ENCODE peak calls at places on chromosome 14, in five cellular contexts. One of them, this sample, is unnamed.
A peak's percentile ranks its signal among the peaks of the same experiment; 100 is the strongest.

GRCh38 chr14:106792543-106792942 is 1266.2 kb downstream of the TMEM121 start:
- DNase-seq in HFF-Myc: no peak
- DNase-seq in brain microvascular endothelial cell: no peak
- DNase-seq in transverse colon: no peak
- DNase-seq in heart left ventricle: no peak
- DNase-seq in this sample: no peak

GRCh38 chr14:91324606-91324950 is 80.1 kb upstream of the GPR68 start:
- DNase-seq in HFF-Myc: no peak
- DNase-seq in brain microvascular endothelial cell: no peak
- DNase-seq in transverse colon: no peak
- DNase-seq in heart left ventricle: no peak
- DNase-seq in this sample: no peak

GRCh38 chr14:101194356-101195308 is 291.1 kb upstream of the RTL1 start:
- DNase-seq in HFF-Myc: no peak
- DNase-seq in brain microvascular endothelial cell: no peak
- DNase-seq in transverse colon: no peak
- DNase-seq in heart left ventricle: no peak
- DNase-seq in this sample: no peak

GRCh38 chr14:88255798-88256197 is 67.3 kb downstream of the KCNK10 start:
- DNase-seq in HFF-Myc: no peak
- DNase-seq in brain microvascular endothelial cell: no peak
- DNase-seq in transverse colon: no peak
- DNase-seq in heart left ventricle: no peak
- DNase-seq in this sample: no peak

GRCh38 chr14:39704581-39704980 is 272.3 kb upstream of the FBXO33 start:
- DNase-seq in HFF-Myc: no peak
- DNase-seq in brain microvascular endothelial cell: no peak
- DNase-seq in transverse colon: no peak
- DNase-seq in heart left ventricle: no peak
- DNase-seq in this sample: no peak

GRCh38 chr14:83520837-83521236 is 1987.2 kb upstream of the SEL1L start:
- DNase-seq in HFF-Myc: peak; percentile 50
- DNase-seq in brain microvascular endothelial cell: peak; percentile 18
- DNase-seq in transverse colon: no peak
- DNase-seq in heart left ventricle: no peak
- DNase-seq in this sample: peak; percentile 1

GRCh38 chr14:60684203-60684602 is 34.9 kb upstream of the SIX1 start:
- DNase-seq in HFF-Myc: no peak
- DNase-seq in brain microvascular endothelial cell: no peak
- DNase-seq in transverse colon: no peak
- DNase-seq in heart left ventricle: no peak
- DNase-seq in this sample: no peak

GRCh38 chr14:61948376-61948775 is 186.2 kb downstream of the SNAPC1 start:
- DNase-seq in HFF-Myc: no peak
- DNase-seq in brain microvascular endothelial cell: no peak
- DNase-seq in transverse colon: no peak
- DNase-seq in heart left ventricle: no peak
- DNase-seq in this sample: no peak

GRCh38 chr14:24816011-24816928 is 182.3 kb upstream of the GZMB start:
- DNase-seq in HFF-Myc: no peak
- DNase-seq in brain microvascular endothelial cell: no peak
- DNase-seq in transverse colon: peak; percentile 28
- DNase-seq in heart left ventricle: peak; percentile 46
- DNase-seq in this sample: peak; percentile 17

GRCh38 chr14:31167032-31167431 is 40.6 kb downstream of the HECTD1 start:
- DNase-seq in HFF-Myc: no peak
- DNase-seq in brain microvascular endothelial cell: no peak
- DNase-seq in transverse colon: no peak
- DNase-seq in heart left ventricle: no peak
- DNase-seq in this sample: no peak

GRCh38 chr14:94469261-94469660 is 6.7 kb downstream of the SERPINA9 start:
- DNase-seq in HFF-Myc: no peak
- DNase-seq in brain microvascular endothelial cell: no peak
- DNase-seq in transverse colon: no peak
- DNase-seq in heart left ventricle: no peak
- DNase-seq in this sample: no peak

GRCh38 chr14:36941783-36942521 is 230.5 kb downstream of the SLC25A21 start:
- DNase-seq in HFF-Myc: peak; percentile 25
- DNase-seq in brain microvascular endothelial cell: peak; percentile 74
- DNase-seq in transverse colon: peak; percentile 72
- DNase-seq in heart left ventricle: peak; percentile 34
- DNase-seq in this sample: peak; percentile 66

GRCh38 chr14:66444271-66444987 is 41.7 kb upstream of the CCDC196 start:
- DNase-seq in HFF-Myc: peak; percentile 5
- DNase-seq in brain microvascular endothelial cell: no peak
- DNase-seq in transverse colon: no peak
- DNase-seq in heart left ventricle: no peak
- DNase-seq in this sample: peak; percentile 7

GRCh38 chr14:24211311-24211710 is 2.0 kb downstream of the CHMP4A start:
- DNase-seq in HFF-Myc: no peak
- DNase-seq in brain microvascular endothelial cell: no peak
- DNase-seq in transverse colon: no peak
- DNase-seq in heart left ventricle: no peak
- DNase-seq in this sample: no peak

GRCh38 chr14:31419179-31420012 is 954 bp downstream of the HEATR5A start:
- DNase-seq in HFF-Myc: no peak
- DNase-seq in brain microvascular endothelial cell: peak; percentile 18
- DNase-seq in transverse colon: no peak
- DNase-seq in heart left ventricle: no peak
- DNase-seq in this sample: peak; percentile 56

GRCh38 chr14:61557262-61557661 is 138.1 kb upstream of the HIF1A start:
- DNase-seq in HFF-Myc: no peak
- DNase-seq in brain microvascular endothelial cell: no peak
- DNase-seq in transverse colon: no peak
- DNase-seq in heart left ventricle: no peak
- DNase-seq in this sample: no peak

GRCh38 chr14:68199465-68200145 is 380.0 kb downstream of the RAD51B start:
- DNase-seq in HFF-Myc: no peak
- DNase-seq in brain microvascular endothelial cell: peak; percentile 82
- DNase-seq in transverse colon: no peak
- DNase-seq in heart left ventricle: peak; percentile 66
- DNase-seq in this sample: peak; percentile 98
- H3K4me3 ChIP-seq in HFF-Myc: no peak overlapping the region
- H3K4me3 ChIP-seq in brain microvascular endothelial cell: no peak overlapping the region
- H3K4me3 ChIP-seq in transverse colon: no peak overlapping the region
- H3K4me3 ChIP-seq in heart left ventricle: no peak overlapping the region
- H3K4me3 ChIP-seq in this sample: no peak overlapping the region

GRCh38 chr14:86955955-86956354 is 1037.0 kb downstream of the GALC start:
- DNase-seq in HFF-Myc: no peak
- DNase-seq in brain microvascular endothelial cell: no peak
- DNase-seq in transverse colon: no peak
- DNase-seq in heart left ventricle: no peak
- DNase-seq in this sample: no peak

GRCh38 chr14:86961106-86961716 is 1031.8 kb downstream of the GALC start:
- DNase-seq in HFF-Myc: no peak
- DNase-seq in brain microvascular endothelial cell: no peak
- DNase-seq in transverse colon: no peak
- DNase-seq in heart left ventricle: no peak
- DNase-seq in this sample: peak; percentile 2
- TF ChIP-seq CTCF in HFF-Myc: peak; percentile 48
- TF ChIP-seq CTCF in brain microvascular endothelial cell: peak; percentile 44
- TF ChIP-seq CTCF in transverse colon: no peak
- TF ChIP-seq CTCF in heart left ventricle: peak; percentile 41
- TF ChIP-seq CTCF in this sample: peak; percentile 46

GRCh38 chr14:105257464-105257863 is 9.1 kb downstream of the BTBD6 start:
- DNase-seq in HFF-Myc: no peak
- DNase-seq in brain microvascular endothelial cell: no peak
- DNase-seq in transverse colon: peak; percentile 91
- DNase-seq in heart left ventricle: no peak
- DNase-seq in this sample: no peak

GRCh38 chr14:105256292-105256960 is 8.1 kb downstream of the BTBD6 start:
- DNase-seq in HFF-Myc: no peak
- DNase-seq in brain microvascular endothelial cell: no peak
- DNase-seq in transverse colon: no peak
- DNase-seq in heart left ventricle: no peak
- DNase-seq in this sample: no peak

GRCh38 chr14:105260826-105261438 is 12.6 kb downstream of the BTBD6 start:
- DNase-seq in HFF-Myc: no peak
- DNase-seq in brain microvascular endothelial cell: no peak
- DNase-seq in transverse colon: no peak
- DNase-seq in heart left ventricle: no peak
- DNase-seq in this sample: no peak

GRCh38 chr14:105261781-105262180 is 13.4 kb downstream of the BTBD6 start:
- DNase-seq in HFF-Myc: no peak
- DNase-seq in brain microvascular endothelial cell: no peak
- DNase-seq in transverse colon: no peak
- DNase-seq in heart left ventricle: no peak
- DNase-seq in this sample: no peak

GRCh38 chr14:105258846-105259245 is 10.5 kb downstream of the BTBD6 start:
- DNase-seq in HFF-Myc: no peak
- DNase-seq in brain microvascular endothelial cell: peak; percentile 59
- DNase-seq in transverse colon: peak; percentile 51
- DNase-seq in heart left ventricle: no peak
- DNase-seq in this sample: peak; percentile 10
- H3K4me3 ChIP-seq in HFF-Myc: no peak overlapping the region
- H3K4me3 ChIP-seq in brain microvascular endothelial cell: no peak overlapping the region
- H3K4me3 ChIP-seq in transverse colon: no peak overlapping the region
- H3K4me3 ChIP-seq in heart left ventricle: no peak overlapping the region
- H3K4me3 ChIP-seq in this sample: no peak overlapping the region

GRCh38 chr14:33556382-33557121 is 394.3 kb downstream of the EGLN3 start:
- DNase-seq in HFF-Myc: no peak
- DNase-seq in brain microvascular endothelial cell: no peak
- DNase-seq in transverse colon: no peak
- DNase-seq in heart left ventricle: no peak
- DNase-seq in this sample: peak; percentile 76
- TF ChIP-seq CTCF in HFF-Myc: no peak
- TF ChIP-seq CTCF in brain microvascular endothelial cell: no peak
- TF ChIP-seq CTCF in transverse colon: no peak
- TF ChIP-seq CTCF in heart left ventricle: no peak
- TF ChIP-seq CTCF in this sample: no peak

DNA sequence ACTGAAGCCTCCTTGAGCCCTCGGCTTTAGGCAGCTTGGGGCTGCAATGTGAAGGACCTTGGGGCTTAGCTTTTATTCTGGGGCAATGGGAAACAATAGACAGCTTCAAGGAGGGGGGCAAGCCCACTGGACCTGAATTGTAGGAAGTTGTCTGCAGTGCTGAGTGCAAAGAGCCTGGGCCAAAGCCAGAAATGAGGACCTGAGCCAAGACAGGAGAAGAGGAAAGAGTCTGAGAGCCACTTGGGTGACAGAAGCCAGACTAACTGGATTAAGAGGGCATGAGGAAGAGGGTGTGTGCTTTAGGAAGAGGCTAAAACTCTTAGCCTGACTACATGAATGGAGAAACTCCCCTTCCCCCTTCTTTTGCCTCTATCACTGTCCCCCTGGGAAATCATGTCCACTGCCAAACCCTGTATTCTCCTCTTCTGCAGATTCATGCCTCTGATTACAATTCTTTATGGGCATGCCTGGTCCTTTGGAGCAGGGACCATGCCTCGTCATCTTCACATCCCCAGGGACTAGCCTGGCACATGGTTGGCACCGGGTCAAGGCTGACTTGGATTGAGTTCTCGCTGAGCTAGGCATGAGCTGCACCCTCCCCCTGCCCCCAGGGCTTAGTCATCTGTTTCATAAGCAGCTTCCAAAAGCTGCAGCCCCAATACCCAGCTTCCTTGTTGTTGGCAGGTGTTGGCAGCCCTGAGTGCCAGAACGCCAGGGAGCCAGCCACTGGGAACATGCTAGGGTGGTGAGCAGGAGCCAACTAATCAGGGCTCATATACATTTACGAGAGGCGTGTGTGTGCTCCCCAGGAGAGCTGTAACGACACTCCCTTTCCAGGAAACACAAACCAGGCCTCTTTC is 27.8 kb upstream of the JDP2 start:
- DNase-seq in HFF-Myc: no peak
- DNase-seq in brain microvascular endothelial cell: no peak
- DNase-seq in transverse colon: peak; percentile 94
- DNase-seq in heart left ventricle: peak; percentile 84
- DNase-seq in this sample: peak; percentile 56
- H3K4me3 ChIP-seq in HFF-Myc: no peak overlapping the region
- H3K4me3 ChIP-seq in brain microvascular endothelial cell: no peak overlapping the region
- H3K4me3 ChIP-seq in transverse colon: no peak overlapping the region
- H3K4me3 ChIP-seq in heart left ventricle: no peak overlapping the region
- H3K4me3 ChIP-seq in this sample: no peak overlapping the region

GRCh38 chr14:77040059-77040308 is 11.5 kb upstream of the IRF2BPL start:
- DNase-seq in HFF-Myc: no peak
- DNase-seq in brain microvascular endothelial cell: no peak
- DNase-seq in transverse colon: no peak
- DNase-seq in heart left ventricle: no peak
- DNase-seq in this sample: no peak

GRCh38 chr14:77040995-77041744 is 12.7 kb upstream of the IRF2BPL start:
- DNase-seq in HFF-Myc: no peak
- DNase-seq in brain microvascular endothelial cell: no peak
- DNase-seq in transverse colon: peak; percentile 29
- DNase-seq in heart left ventricle: peak; percentile 33
- DNase-seq in this sample: no peak

GRCh38 chr14:77043177-77043983 is 14.9 kb upstream of the IRF2BPL start:
- DNase-seq in HFF-Myc: no peak
- DNase-seq in brain microvascular endothelial cell: peak; percentile 59
- DNase-seq in transverse colon: no peak
- DNase-seq in heart left ventricle: peak; percentile 72
- DNase-seq in this sample: peak; percentile 97

GRCh38 chr14:77040309-77040994 is 11.9 kb upstream of the IRF2BPL start:
- DNase-seq in HFF-Myc: peak; percentile 99
- DNase-seq in brain microvascular endothelial cell: peak; percentile 100
- DNase-seq in transverse colon: peak; percentile 99
- DNase-seq in heart left ventricle: peak; percentile 100
- DNase-seq in this sample: peak; percentile 100

GRCh38 chr14:77041837-77042557 is 13.5 kb upstream of the IRF2BPL start:
- DNase-seq in HFF-Myc: no peak
- DNase-seq in brain microvascular endothelial cell: peak; percentile 87
- DNase-seq in transverse colon: peak; percentile 56
- DNase-seq in heart left ventricle: peak; percentile 76
- DNase-seq in this sample: peak; percentile 97
- TF ChIP-seq CTCF in HFF-Myc: no peak
- TF ChIP-seq CTCF in brain microvascular endothelial cell: no peak
- TF ChIP-seq CTCF in transverse colon: no peak
- TF ChIP-seq CTCF in heart left ventricle: no peak
- TF ChIP-seq CTCF in this sample: no peak

GRCh38 chr14:52314521-52315354 is 626 bp downstream of the PTGER2 start:
- DNase-seq in HFF-Myc: no peak
- DNase-seq in brain microvascular endothelial cell: peak; percentile 14
- DNase-seq in transverse colon: peak; percentile 41
- DNase-seq in heart left ventricle: no peak
- DNase-seq in this sample: no peak

GRCh38 chr14:52313493-52313881 is 625 bp upstream of the PTGER2 start:
- DNase-seq in HFF-Myc: no peak
- DNase-seq in brain microvascular endothelial cell: no peak
- DNase-seq in transverse colon: no peak
- DNase-seq in heart left ventricle: no peak
- DNase-seq in this sample: peak; percentile 39

GRCh38 chr14:52312872-52313492 is 1.1 kb upstream of the PTGER2 start:
- DNase-seq in HFF-Myc: no peak
- DNase-seq in brain microvascular endothelial cell: no peak
- DNase-seq in transverse colon: no peak
- DNase-seq in heart left ventricle: no peak
- DNase-seq in this sample: peak; percentile 56

GRCh38 chr14:52313903-52314481 is at the start of gene PTGER2:
- DNase-seq in HFF-Myc: no peak
- DNase-seq in brain microvascular endothelial cell: peak; percentile 88
- DNase-seq in transverse colon: peak; percentile 95
- DNase-seq in heart left ventricle: peak; percentile 77
- DNase-seq in this sample: peak; percentile 87

DNA sequence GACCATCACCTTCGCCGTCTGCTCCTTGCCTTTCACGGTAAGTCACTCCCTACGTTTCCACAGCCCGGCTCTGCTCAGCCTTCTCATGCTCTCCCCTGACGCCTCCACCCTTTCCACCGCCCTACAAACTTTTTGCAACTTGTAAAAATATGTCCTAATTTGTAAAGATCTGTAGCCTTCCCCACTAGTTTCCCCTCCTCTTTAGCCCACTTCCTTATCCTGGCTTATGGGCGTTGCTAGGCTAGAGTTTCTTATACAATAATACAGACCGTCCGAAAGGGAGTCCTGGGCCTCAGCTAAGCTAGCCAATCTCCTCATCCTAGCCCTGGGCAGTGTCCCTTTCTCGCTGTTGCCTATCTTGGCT is 1.2 kb downstream of the PTGER2 start:
- DNase-seq in HFF-Myc: no peak
- DNase-seq in brain microvascular endothelial cell: no peak
- DNase-seq in transverse colon: no peak
- DNase-seq in heart left ventricle: no peak
- DNase-seq in this sample: no peak
- H3K4me3 ChIP-seq in HFF-Myc: no peak overlapping the region
- H3K4me3 ChIP-seq in brain microvascular endothelial cell: peak overlapping the region; percentile 89
- H3K4me3 ChIP-seq in transverse colon: peak overlapping the region; percentile 46
- H3K4me3 ChIP-seq in heart left ventricle: peak overlapping the region; percentile 46
- H3K4me3 ChIP-seq in this sample: peak overlapping the region; percentile 52

This sample was measured in fibroblast of pulmonary artery.